ENCODE peak calls at places on chromosomes 7 and 10, in six cellular contexts. H is GM23338, K is NCI-H2107, V is RPMI7951, J is M059J, G is NT2/D1. D is an unnamed sample.

GRCh38 chr7:69982197-69982596 is 383.9 kb downstream of the AUTS2 start:
- DNase-seq in V (peak; percentile 23), J (no peak), K (no peak), H (peak; percentile 44), G (peak; percentile 42), D (no peak)

GRCh38 chr10:90136731-90137316 is 435.4 kb downstream of the KIF20B start:
- DNase-seq in V (peak; percentile 32), G (no peak), K (no peak), J (peak; percentile 34), H (peak; percentile 48), D (no peak)

GRCh38 chr10:73439055-73439454 is 5.7 kb upstream of the MSS51 start:
- DNase-seq in K (no peak), J (no peak), H (no peak), V (no peak), G (no peak), D (no peak)

GRCh38 chr7:43430412-43430811 is 152.5 kb upstream of the STK17A start:
- DNase-seq in G (no peak), J (no peak), K (no peak), V (peak; percentile 24), H (no peak), D (no peak)

GRCh38 chr7:70647801-70648491 is 484.0 kb upstream of the GALNT17 start:
- DNase-seq in K (no peak), G (no peak), J (peak; percentile 87), V (no peak), H (no peak), D (peak; percentile 46)

GRCh38 chr7:149558149-149558861 is 60.7 kb upstream of the ZNF746 start:
- DNase-seq in V (peak; percentile 88), G (no peak), K (no peak), J (peak; percentile 94), H (no peak), D (no peak)

GRCh38 chr7:47448971-47449370 is 132.9 kb downstream of the TNS3 start:
- DNase-seq in V (no peak), H (no peak), K (no peak), G (no peak), J (no peak), D (no peak)

GRCh38 chr7:134315679-134316538 is 821 bp downstream of the SLC35B4 start:
- DNase-seq in K (no peak), V (peak; percentile 27), J (peak; percentile 42), H (peak; percentile 60), G (peak; percentile 8), D (no peak)

GRCh38 chr10:60192986-60193385 is 196.7 kb downstream of the ANK3 start:
- DNase-seq in K (no peak), J (peak; percentile 4), H (no peak), G (no peak), V (no peak), D (no peak)

GRCh38 chr7:123573896-123574467 is 16.4 kb upstream of the NDUFA5 start:
- DNase-seq in K (no peak), V (no peak), G (no peak), H (no peak), J (no peak), D (no peak)

GRCh38 chr7:96179863-96180262 is 142.0 kb downstream of the SLC25A13 start:
- DNase-seq in G (no peak), K (no peak), J (peak; percentile 12), H (no peak), V (peak; percentile 2), D (no peak)

GRCh38 chr7:157851501-157852067 is 514.8 kb downstream of the DNAJB6 start:
- DNase-seq in G (no peak), J (peak; percentile 11), V (no peak), K (peak; percentile 84), H (no peak), D (peak; percentile 49)

GRCh38 chr10:129646921-129647320 is 179.9 kb downstream of the MGMT start:
- DNase-seq in G (no peak), V (no peak), K (no peak), H (peak; percentile 39), J (no peak), D (no peak)

GRCh38 chr7:117048854-117049321 is 95.6 kb downstream of the ST7 start:
- DNase-seq in J (peak; percentile 36), K (no peak), H (no peak), G (no peak), V (no peak), D (no peak)

GRCh38 chr10:107847620-107848019 is 683.1 kb upstream of the SORCS1 start:
- DNase-seq in V (no peak), K (no peak), J (no peak), G (no peak), H (no peak), D (no peak)

GRCh38 chr10:63627881-63628296 is 106.7 kb downstream of the REEP3 start:
- DNase-seq in J (peak; percentile 3), G (no peak), H (no peak), V (no peak), K (no peak), D (no peak)

GRCh38 chr10:2882628-2883027 is 184.7 kb upstream of the PFKP start:
- DNase-seq in V (no peak), J (no peak), H (no peak), K (no peak), G (no peak), D (no peak)

GRCh38 chr7:229184-229964 is 37.0 kb downstream of the FAM20C start:
- DNase-seq in H (no peak), K (no peak), V (peak; percentile 100), J (peak; percentile 97), G (no peak), D (peak; percentile 67)